ENCODE peak calls at places on chromosome 4, in ten cellular contexts. W, O, X, F, L, Y, R, J, G and P are unnamed samples.

GRCh38 chr4:51885371-51885770 is 42.4 kb downstream of the DCUN1D4 start:
- DNase-seq in W (no peak), O (no peak), X (no peak), F (peak), L (no peak), Y (no peak), R (no peak), J (no peak), G (peak), P (no peak)

GRCh38 chr4:159201168-159201567 is 98.3 kb downstream of the RAPGEF2 start:
- DNase-seq in W (no peak), O (no peak), X (no peak), F (no peak), L (no peak), Y (no peak), R (no peak), J (no peak), G (no peak), P (no peak)

GRCh38 chr4:153413827-153414226 is 52.3 kb upstream of the TMEM131L start:
- DNase-seq in W (no peak), O (no peak), X (no peak), F (no peak), L (no peak), Y (no peak), R (no peak), J (no peak), G (no peak), P (no peak)

GRCh38 chr4:27474691-27475090 is 614.0 kb downstream of the STIM2 start:
- DNase-seq in W (no peak), O (no peak), X (no peak), F (no peak), L (no peak), Y (no peak), R (no peak), J (no peak), G (no peak), P (no peak)

GRCh38 chr4:154485127-154485773 is 6.3 kb downstream of the DCHS2 start:
- DNase-seq in W (no peak), O (no peak), X (no peak), F (peak), L (no peak), Y (no peak), R (no peak), J (no peak), G (no peak), P (no peak)

GRCh38 chr4:24794111-24794860 is 1.1 kb upstream of the SOD3 start:
- DNase-seq in W (no peak), O (no peak), X (no peak), F (no peak), L (no peak), Y (no peak), R (no peak), J (peak), G (no peak), P (no peak)

GRCh38 chr4:61336911-61337310 is 136.8 kb downstream of the ADGRL3 start:
- DNase-seq in W (no peak), O (peak), X (peak), F (no peak), L (no peak), Y (no peak), R (no peak), J (no peak), G (no peak), P (no peak)

GRCh38 chr4:184300816-184301215 is 83.1 kb upstream of the ENPP6 start:
- DNase-seq in W (no peak), O (no peak), X (no peak), F (no peak), L (no peak), Y (no peak), R (no peak), J (no peak), G (no peak), P (no peak)

GRCh38 chr4:128277856-128278255 is 9.8 kb downstream of the PGRMC2 start:
- DNase-seq in W (no peak), O (no peak), X (no peak), F (no peak), L (no peak), Y (no peak), R (no peak), J (no peak), G (no peak), P (no peak)

GRCh38 chr4:128452415-128452814 is 164.8 kb upstream of the PGRMC2 start:
- DNase-seq in W (no peak), O (no peak), X (no peak), F (no peak), L (no peak), Y (no peak), R (no peak), J (no peak), G (no peak), P (no peak)

GRCh38 chr4:81754169-81754568 is 282.5 kb upstream of the RASGEF1B start:
- DNase-seq in W (no peak), O (no peak), X (no peak), F (no peak), L (no peak), Y (no peak), R (no peak), J (no peak), G (no peak), P (no peak)

GRCh38 chr4:149110499-149110898 is 668.3 kb upstream of the NR3C2 start:
- DNase-seq in W (no peak), O (no peak), X (no peak), F (no peak), L (no peak), Y (no peak), R (no peak), J (no peak), G (no peak), P (no peak)

GRCh38 chr4:147590249-147590920 is 26.8 kb upstream of the TMEM184C start:
- DNase-seq in W (peak), O (peak), X (peak), F (peak), L (peak), Y (peak), R (peak), J (peak), G (peak), P (peak)

GRCh38 chr4:69858683-69859082 is 1.3 kb downstream of the SULT1E1 start:
- DNase-seq in W (no peak), O (no peak), X (no peak), F (no peak), L (no peak), Y (no peak), R (no peak), J (no peak), G (no peak), P (no peak)

GRCh38 chr4:171962110-171962509 is 148.9 kb downstream of the GALNTL6 start:
- DNase-seq in W (no peak), O (no peak), X (no peak), F (no peak), L (no peak), Y (no peak), R (no peak), J (no peak), G (no peak), P (no peak)

GRCh38 chr4:68267433-68267944 is 22.0 kb upstream of the TMPRSS11B start:
- DNase-seq in W (no peak), O (no peak), X (no peak), F (no peak), L (no peak), Y (no peak), R (no peak), J (no peak), G (no peak), P (no peak)

GRCh38 chr4:13201241-13201640 is 282.9 kb downstream of the RAB28 start:
- DNase-seq in W (no peak), O (no peak), X (no peak), F (no peak), L (no peak), Y (no peak), R (no peak), J (no peak), G (no peak), P (no peak)

GRCh38 chr4:168511780-168512467 is 15.1 kb downstream of the PALLD start:
- DNase-seq in W (peak), O (no peak), X (peak), F (no peak), L (no peak), Y (no peak), R (peak), J (no peak), G (no peak), P (no peak)

GRCh38 chr4:84433603-84434232 is 65.4 kb downstream of the NKX6-1 start:
- DNase-seq in W (no peak), O (no peak), X (no peak), F (no peak), L (no peak), Y (no peak), R (no peak), J (no peak), G (no peak), P (no peak)

GRCh38 chr4:94995684-94996394 is 238.1 kb downstream of the BMPR1B start:
- DNase-seq in W (no peak), O (no peak), X (peak), F (no peak), L (no peak), Y (no peak), R (no peak), J (peak), G (no peak), P (no peak)

GRCh38 chr4:133130171-133130570 is 18.9 kb upstream of the PCDH10 start:
- DNase-seq in W (no peak), O (no peak), X (no peak), F (no peak), L (no peak), Y (no peak), R (no peak), J (no peak), G (no peak), P (no peak)

GRCh38 chr4:47519239-47519883 is 34.3 kb downstream of the ATP10D start:
- DNase-seq in W (no peak), O (no peak), X (no peak), F (peak), L (no peak), Y (no peak), R (no peak), J (no peak), G (no peak), P (no peak)

GRCh38 chr4:107247738-107248137 is 211.6 kb upstream of the DKK2 start:
- DNase-seq in W (no peak), O (no peak), X (no peak), F (no peak), L (no peak), Y (no peak), R (no peak), J (peak), G (no peak), P (no peak)

GRCh38 chr4:101790521-101791188 is at the start of gene BANK1:
- DNase-seq in W (no peak), O (peak), X (peak), F (peak), L (no peak), Y (no peak), R (peak), J (peak), G (peak), P (peak)

GRCh38 chr4:184544711-184545409 is 70.5 kb upstream of the IRF2 start:
- DNase-seq in W (no peak), O (no peak), X (no peak), F (no peak), L (no peak), Y (no peak), R (no peak), J (no peak), G (no peak), P (no peak)